ENCODE peak calls at places on chromosomes 16 and 17, in seven cellular contexts. A is GOT3, L is body of pancreas, O is SK-N-DZ, S is HEK293T, J is fibroblast of the conjunctiva, G is ELR. W is an unnamed sample.

GRCh38 chr17:37365589-37365988 is 10.2 kb upstream of the C17orf78 start:
- DNase-seq in A (no peak), G (no peak), L (no peak), O (no peak), J (no peak), S (no peak), W (no peak)

GRCh38 chr16:27332105-27332504 is 18.3 kb downstream of the IL4R start:
- DNase-seq in J (no peak), O (no peak), L (no peak), G (no peak), S (no peak), A (no peak), W (no peak)

GRCh38 chr17:2700031-2700490 is 11.5 kb downstream of the CLUH start:
- DNase-seq in L (no peak), O (no peak), A (no peak), S (no peak), J (no peak), G (no peak), W (peak; percentile 6)

GRCh38 chr16:50742521-50743150 is 750 bp downstream of the CYLD start:
- DNase-seq in S (peak; percentile 25), L (peak; percentile 41), G (peak; percentile 69), J (no peak), O (no peak), A (no peak), W (peak; percentile 33)

GRCh38 chr16:68592466-68593337 is 52.4 kb upstream of the CDH3 start:
- DNase-seq in O (no peak), S (no peak), G (peak; percentile 36), A (no peak), J (no peak), L (no peak), W (no peak)

GRCh38 chr16:6132121-6132520 is 1034.5 kb upstream of the EEF2KMT start:
- DNase-seq in A (no peak), S (no peak), J (no peak), G (no peak), O (no peak), L (no peak), W (no peak)

GRCh38 chr16:80147021-80147680 is 393.6 kb upstream of the DYNLRB2 start:
- DNase-seq in G (peak; percentile 68), S (no peak), A (no peak), J (no peak), O (no peak), L (no peak), W (no peak)

GRCh38 chr16:78277374-78277773 is 177.9 kb downstream of the WWOX start:
- DNase-seq in A (no peak), J (no peak), G (no peak), O (no peak), S (no peak), L (no peak), W (peak; percentile 23)

GRCh38 chr17:72425133-72425795 is 304.4 kb downstream of the SOX9 start:
- DNase-seq in J (no peak), S (no peak), L (no peak), O (no peak), A (no peak), G (no peak), W (no peak)